ENCODE peak calls at places on chromosomes 3 and 15, in seven cellular contexts. C, G, P, T, Q, W and V are unnamed samples.

GRCh38 chr15:67120839-67121540 is 55.6 kb downstream of the SMAD3 start:
- DNase-seq in G (peak), W (no peak), P (peak), T (peak), C (peak), Q (peak), V (peak)

GRCh38 chr3:128348805-128349531 is 117.7 kb downstream of the DNAJB8 start:
- DNase-seq in P (no peak), W (no peak), Q (no peak), C (no peak), G (no peak), T (no peak), V (no peak)

GRCh38 chr3:58009026-58009748 is 965 bp downstream of the FLNB start:
- DNase-seq in W (no peak), G (no peak), C (peak), Q (no peak), P (no peak), T (no peak), V (peak)

GRCh38 chr3:65713016-65713415 is 325.7 kb downstream of the MAGI1 start:
- DNase-seq in G (peak), W (no peak), T (peak), Q (no peak), P (peak), C (no peak), V (no peak)

GRCh38 chr15:78171864-78172472 is 22.8 kb downstream of the IDH3A start:
- DNase-seq in P (no peak), Q (no peak), G (no peak), T (no peak), C (no peak), W (no peak), V (peak)

GRCh38 chr3:41863024-41863423 is 98.9 kb downstream of the ULK4 start:
- DNase-seq in G (no peak), P (no peak), Q (no peak), C (no peak), W (no peak), T (no peak), V (no peak)

GRCh38 chr15:92803536-92803851 is 96.6 kb upstream of the CHD2 start:
- DNase-seq in Q (no peak), C (no peak), P (no peak), W (no peak), G (no peak), T (no peak), V (no peak)

GRCh38 chr3:127822166-127822835 is at the start of gene MGLL:
- DNase-seq in T (peak), G (peak), C (peak), Q (no peak), P (peak), W (peak), V (peak)

GRCh38 chr3:5330152-5330810 is 142.8 kb downstream of the EDEM1 start:
- DNase-seq in C (no peak), G (peak), Q (no peak), P (peak), T (peak), W (peak), V (no peak)

GRCh38 chr15:74336061-74337005 is 31.1 kb downstream of the CYP11A1 start:
- DNase-seq in C (no peak), W (no peak), G (no peak), Q (no peak), T (no peak), P (no peak), V (no peak)

GRCh38 chr15:72276326-72276700 is 4.0 kb upstream of the PARP6 start:
- DNase-seq in W (no peak), Q (no peak), P (no peak), G (peak), C (no peak), T (no peak), V (no peak)

GRCh38 chr3:155870945-155871745 is 695 bp downstream of the GMPS start:
- DNase-seq in G (peak), T (peak), W (peak), Q (peak), P (no peak), C (peak), V (peak)

GRCh38 chr3:153192327-153192726 is 30.3 kb downstream of the RAP2B start:
- DNase-seq in P (no peak), C (no peak), T (no peak), G (no peak), W (no peak), Q (no peak), V (no peak)

GRCh38 chr3:137812018-137812417 is 47.9 kb downstream of the SOX14 start:
- DNase-seq in T (no peak), Q (no peak), C (no peak), P (no peak), W (no peak), G (no peak), V (no peak)

GRCh38 chr15:85443046-85443445 is 62.6 kb downstream of the AKAP13 start:
- DNase-seq in G (no peak), P (no peak), Q (no peak), W (no peak), C (no peak), T (no peak), V (no peak)

GRCh38 chr15:29018406-29018805 is 132.6 kb downstream of the APBA2 start:
- DNase-seq in T (no peak), C (no peak), P (no peak), W (peak), Q (no peak), G (no peak), V (no peak)

GRCh38 chr15:37046876-37047614 is 53.3 kb downstream of the MEIS2 start:
- DNase-seq in C (no peak), P (peak), Q (no peak), G (peak), T (no peak), W (no peak), V (no peak)

GRCh38 chr3:40801276-40801675 is 276.5 kb downstream of the ZNF621 start:
- DNase-seq in G (peak), W (no peak), P (no peak), T (no peak), C (no peak), Q (no peak), V (no peak)

GRCh38 chr3:8851703-8852102 is 82.3 kb upstream of the OXTR start:
- DNase-seq in G (peak), C (no peak), P (peak), W (no peak), T (peak), Q (no peak), V (no peak)

GRCh38 chr15:74291101-74292071 is 55.3 kb downstream of the CCDC33 start:
- DNase-seq in P (peak), C (peak), G (peak), Q (peak), T (peak), W (peak), V (peak)

GRCh38 chr15:56917652-56918045 is 795 bp upstream of the TCF12 start:
- DNase-seq in P (no peak), Q (no peak), T (no peak), W (no peak), G (no peak), C (no peak), V (no peak)

GRCh38 chr15:42080585-42081462 is 13.5 kb downstream of the PLA2G4D start:
- DNase-seq in W (no peak), Q (no peak), C (peak), P (peak), T (peak), G (no peak), V (no peak)

GRCh38 chr3:58214484-58215316 is 3.9 kb upstream of the DNASE1L3 start:
- DNase-seq in P (peak), W (no peak), G (peak), T (no peak), Q (no peak), C (peak), V (peak)

GRCh38 chr3:190517696-190518095 is 3.8 kb downstream of the IL1RAP start:
- DNase-seq in T (peak), Q (no peak), P (peak), G (peak), C (no peak), W (no peak), V (no peak)

GRCh38 chr3:106534206-106534605 is 665.4 kb upstream of the CBLB start:
- DNase-seq in P (peak), T (peak), Q (peak), G (peak), C (peak), W (peak), V (no peak)

GRCh38 chr3:69294014-69294771 is 91.7 kb downstream of the FRMD4B start:
- DNase-seq in G (no peak), T (peak), W (peak), P (peak), C (no peak), Q (no peak), V (no peak)

GRCh38 chr3:197499427-197499826 is 56.3 kb downstream of the BDH1 start:
- DNase-seq in W (peak), P (peak), G (peak), C (peak), T (peak), Q (no peak), V (no peak)

GRCh38 chr15:72289597-72290325 is 17.4 kb upstream of the PARP6 start:
- DNase-seq in C (peak), T (no peak), W (no peak), Q (no peak), G (no peak), P (no peak), V (no peak)

GRCh38 chr3:13119471-13120220 is 46.4 kb upstream of the IQSEC1 start:
- DNase-seq in P (no peak), C (no peak), T (no peak), Q (no peak), W (no peak), G (no peak), V (peak)

GRCh38 chr15:79924379-79924778 is 27.6 kb upstream of the MTHFS start:
- DNase-seq in T (no peak), W (no peak), Q (no peak), G (no peak), C (no peak), P (no peak), V (no peak)

GRCh38 chr15:49808341-49808740 is 187.5 kb downstream of the DTWD1 start:
- DNase-seq in C (no peak), Q (no peak), W (no peak), T (no peak), P (no peak), G (no peak), V (no peak)

GRCh38 chr3:172154768-172155649 is 115.6 kb downstream of the FNDC3B start:
- DNase-seq in P (no peak), G (no peak), Q (no peak), W (no peak), T (peak), C (no peak), V (no peak)

GRCh38 chr3:186788482-186789370 is 5.3 kb downstream of the EIF4A2 start:
- DNase-seq in G (no peak), W (no peak), Q (no peak), T (no peak), C (no peak), P (no peak), V (no peak)

GRCh38 chr15:39426552-39427532 is 154.0 kb upstream of the THBS1 start:
- DNase-seq in W (peak), G (peak), P (peak), Q (peak), T (peak), C (peak), V (no peak)

GRCh38 chr3:111244760-111245159 is 173.1 kb downstream of the NECTIN3 start:
- DNase-seq in W (no peak), C (no peak), P (no peak), T (no peak), Q (no peak), G (peak), V (no peak)

GRCh38 chr3:5095879-5096278 is 26.2 kb upstream of the ARL8B start:
- DNase-seq in P (peak), T (peak), C (peak), G (peak), W (no peak), Q (no peak), V (no peak)